ENCODE peak calls at places on chromosomes 5 and 9, in seven cellular contexts. One of them, this sample, is unnamed.

GRCh38 chr5:38555354-38556114 is 912 bp downstream of the LIFR start:
- DNase-seq in trophoblast cell: peak; percentile 17
- DNase-seq in H9: no peak
- DNase-seq in IMR-90: no peak
- DNase-seq in neuronal stem cell: no peak
- DNase-seq in mesenchymal stem cell: no peak
- DNase-seq in H1: no peak
- DNase-seq in this sample: peak; percentile 42

GRCh38 chr5:16549491-16550233 is 67.1 kb downstream of the RETREG1 start:
- DNase-seq in trophoblast cell: no peak
- DNase-seq in H9: no peak
- DNase-seq in IMR-90: no peak
- DNase-seq in neuronal stem cell: no peak
- DNase-seq in mesenchymal stem cell: no peak
- DNase-seq in H1: no peak
- DNase-seq in this sample: no peak

GRCh38 chr5:53373420-53374188 is 106.8 kb upstream of the FST start:
- DNase-seq in trophoblast cell: peak; percentile 81
- DNase-seq in H9: no peak
- DNase-seq in IMR-90: peak; percentile 62
- DNase-seq in neuronal stem cell: no peak
- DNase-seq in mesenchymal stem cell: peak; percentile 66
- DNase-seq in H1: no peak
- DNase-seq in this sample: no peak

GRCh38 chr5:476102-476813 is 33.3 kb downstream of the EXOC3 start:
- DNase-seq in trophoblast cell: no peak
- DNase-seq in H9: no peak
- DNase-seq in IMR-90: no peak
- DNase-seq in neuronal stem cell: no peak
- DNase-seq in mesenchymal stem cell: no peak
- DNase-seq in H1: no peak
- DNase-seq in this sample: no peak

GRCh38 chr5:102341918-102342317 is 45.8 kb upstream of the SLCO4C1 start:
- DNase-seq in trophoblast cell: peak; percentile 43
- DNase-seq in H9: no peak
- DNase-seq in IMR-90: no peak
- DNase-seq in neuronal stem cell: no peak
- DNase-seq in mesenchymal stem cell: peak; percentile 8
- DNase-seq in H1: no peak
- DNase-seq in this sample: no peak

GRCh38 chr9:134243778-134244467 is 79.6 kb upstream of the RNU6ATAC start:
- DNase-seq in trophoblast cell: peak; percentile 41
- DNase-seq in H9: no peak
- DNase-seq in IMR-90: peak; percentile 59
- DNase-seq in neuronal stem cell: no peak
- DNase-seq in mesenchymal stem cell: peak; percentile 58
- DNase-seq in H1: no peak
- DNase-seq in this sample: no peak

GRCh38 chr9:130601100-130601499 is 21.7 kb downstream of the FUBP3 start:
- DNase-seq in trophoblast cell: no peak
- DNase-seq in H9: no peak
- DNase-seq in IMR-90: no peak
- DNase-seq in neuronal stem cell: no peak
- DNase-seq in mesenchymal stem cell: no peak
- DNase-seq in H1: no peak
- DNase-seq in this sample: no peak

GRCh38 chr9:116491659-116492058 is 195.4 kb upstream of the TRIM32 start:
- DNase-seq in trophoblast cell: no peak
- DNase-seq in H9: no peak
- DNase-seq in IMR-90: peak; percentile 62
- DNase-seq in neuronal stem cell: no peak
- DNase-seq in mesenchymal stem cell: no peak
- DNase-seq in H1: no peak
- DNase-seq in this sample: no peak

GRCh38 chr9:121674952-121675351 is 23.5 kb downstream of the DAB2IP start:
- DNase-seq in trophoblast cell: peak; percentile 96
- DNase-seq in H9: peak; percentile 59
- DNase-seq in IMR-90: peak; percentile 74
- DNase-seq in neuronal stem cell: no peak
- DNase-seq in mesenchymal stem cell: peak; percentile 48
- DNase-seq in H1: no peak
- DNase-seq in this sample: peak; percentile 91

GRCh38 chr5:176542596-176543427 is 5.6 kb upstream of the RNF44 start:
- DNase-seq in trophoblast cell: peak; percentile 50
- DNase-seq in H9: no peak
- DNase-seq in IMR-90: peak; percentile 23
- DNase-seq in neuronal stem cell: peak; percentile 55
- DNase-seq in mesenchymal stem cell: peak; percentile 32
- DNase-seq in H1: no peak
- DNase-seq in this sample: peak; percentile 71

GRCh38 chr9:114313186-114313585 is 9.7 kb upstream of the ORM1 start:
- DNase-seq in trophoblast cell: no peak
- DNase-seq in H9: no peak
- DNase-seq in IMR-90: no peak
- DNase-seq in neuronal stem cell: no peak
- DNase-seq in mesenchymal stem cell: no peak
- DNase-seq in H1: no peak
- DNase-seq in this sample: no peak

GRCh38 chr5:110757118-110757729 is 18.4 kb downstream of the SLC25A46 start:
- DNase-seq in trophoblast cell: peak; percentile 84
- DNase-seq in H9: no peak
- DNase-seq in IMR-90: peak; percentile 60
- DNase-seq in neuronal stem cell: peak; percentile 39
- DNase-seq in mesenchymal stem cell: peak; percentile 65
- DNase-seq in H1: no peak
- DNase-seq in this sample: peak; percentile 55

GRCh38 chr9:37949576-37949975 is 45.6 kb upstream of the SLC25A51 start:
- DNase-seq in trophoblast cell: no peak
- DNase-seq in H9: no peak
- DNase-seq in IMR-90: no peak
- DNase-seq in neuronal stem cell: no peak
- DNase-seq in mesenchymal stem cell: no peak
- DNase-seq in H1: no peak
- DNase-seq in this sample: no peak

GRCh38 chr5:167642779-167643517 is 648.5 kb upstream of the WWC1 start:
- DNase-seq in trophoblast cell: peak; percentile 60
- DNase-seq in H9: no peak
- DNase-seq in IMR-90: peak; percentile 92
- DNase-seq in neuronal stem cell: no peak
- DNase-seq in mesenchymal stem cell: peak; percentile 94
- DNase-seq in H1: no peak
- DNase-seq in this sample: no peak

GRCh38 chr9:109423877-109424276 is 74.2 kb downstream of the PTPN3 start:
- DNase-seq in trophoblast cell: no peak
- DNase-seq in H9: no peak
- DNase-seq in IMR-90: no peak
- DNase-seq in neuronal stem cell: no peak
- DNase-seq in mesenchymal stem cell: no peak
- DNase-seq in H1: no peak
- DNase-seq in this sample: no peak

GRCh38 chr5:78472469-78473106 is 112.2 kb downstream of the SCAMP1 start:
- DNase-seq in trophoblast cell: no peak
- DNase-seq in H9: no peak
- DNase-seq in IMR-90: no peak
- DNase-seq in neuronal stem cell: no peak
- DNase-seq in mesenchymal stem cell: peak; percentile 44
- DNase-seq in H1: no peak
- DNase-seq in this sample: no peak

GRCh38 chr9:88957526-88957925 is 33.7 kb upstream of the S1PR3 start:
- DNase-seq in trophoblast cell: no peak
- DNase-seq in H9: no peak
- DNase-seq in IMR-90: no peak
- DNase-seq in neuronal stem cell: no peak
- DNase-seq in mesenchymal stem cell: no peak
- DNase-seq in H1: no peak
- DNase-seq in this sample: peak; percentile 91

GRCh38 chr5:158212915-158213314 is 354.0 kb upstream of the CLINT1 start:
- DNase-seq in trophoblast cell: no peak
- DNase-seq in H9: peak; percentile 56
- DNase-seq in IMR-90: peak; percentile 1
- DNase-seq in neuronal stem cell: no peak
- DNase-seq in mesenchymal stem cell: no peak
- DNase-seq in H1: no peak
- DNase-seq in this sample: peak; percentile 57

GRCh38 chr9:70601000-70601929 is 186.8 kb upstream of the KLF9 start:
- DNase-seq in trophoblast cell: no peak
- DNase-seq in H9: no peak
- DNase-seq in IMR-90: peak; percentile 100
- DNase-seq in neuronal stem cell: no peak
- DNase-seq in mesenchymal stem cell: peak; percentile 100
- DNase-seq in H1: no peak
- DNase-seq in this sample: no peak

GRCh38 chr9:99357575-99357974 is 135.5 kb downstream of the SEC61B start:
- DNase-seq in trophoblast cell: peak; percentile 16
- DNase-seq in H9: no peak
- DNase-seq in IMR-90: no peak
- DNase-seq in neuronal stem cell: no peak
- DNase-seq in mesenchymal stem cell: no peak
- DNase-seq in H1: no peak
- DNase-seq in this sample: no peak

GRCh38 chr5:74801941-74802340 is 34.9 kb downstream of the NSA2 start:
- DNase-seq in trophoblast cell: no peak
- DNase-seq in H9: no peak
- DNase-seq in IMR-90: peak; percentile 33
- DNase-seq in neuronal stem cell: no peak
- DNase-seq in mesenchymal stem cell: no peak
- DNase-seq in H1: no peak
- DNase-seq in this sample: no peak

GRCh38 chr5:37814699-37815098 is 25.1 kb downstream of the GDNF start:
- DNase-seq in trophoblast cell: no peak
- DNase-seq in H9: no peak
- DNase-seq in IMR-90: peak; percentile 41
- DNase-seq in neuronal stem cell: no peak
- DNase-seq in mesenchymal stem cell: peak; percentile 66
- DNase-seq in H1: no peak
- DNase-seq in this sample: peak; percentile 22

GRCh38 chr5:56511442-56511841 is 278.3 kb upstream of the ANKRD55 start:
- DNase-seq in trophoblast cell: no peak
- DNase-seq in H9: no peak
- DNase-seq in IMR-90: no peak
- DNase-seq in neuronal stem cell: no peak
- DNase-seq in mesenchymal stem cell: no peak
- DNase-seq in H1: no peak
- DNase-seq in this sample: no peak

DNA sequence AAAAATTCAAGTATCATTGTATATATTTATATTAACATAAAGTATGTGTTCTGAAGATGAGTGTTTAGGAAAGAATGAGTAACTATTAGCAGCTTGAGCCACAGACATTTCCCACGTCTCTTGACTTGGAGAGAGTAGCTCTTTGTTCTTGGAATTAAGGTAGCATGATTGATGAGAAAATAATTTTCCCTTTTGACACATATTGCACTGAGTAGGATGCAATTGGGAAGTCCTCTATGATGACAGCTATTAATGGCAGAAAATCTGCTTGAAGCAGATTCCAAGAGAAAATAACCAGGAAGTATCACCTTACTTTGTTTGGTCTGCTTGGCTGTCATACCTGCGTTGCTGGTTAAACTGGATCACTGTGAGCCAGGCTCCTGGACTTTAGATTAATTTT is 204.8 kb downstream of the TLE4 start:
- DNase-seq in trophoblast cell: peak; percentile 77
- DNase-seq in H9: no peak
- DNase-seq in IMR-90: peak; percentile 52
- DNase-seq in neuronal stem cell: no peak
- DNase-seq in mesenchymal stem cell: peak; percentile 22
- DNase-seq in H1: no peak
- DNase-seq in this sample: no peak
- H3K9ac ChIP-seq in trophoblast cell: no peak overlapping the region
- H3K9ac ChIP-seq in H9: no peak overlapping the region
- H3K9ac ChIP-seq in IMR-90: no peak overlapping the region
- H3K9ac ChIP-seq in neuronal stem cell: no peak overlapping the region
- H3K9ac ChIP-seq in mesenchymal stem cell: no peak overlapping the region
- H3K9ac ChIP-seq in H1: no peak overlapping the region
- H3K9ac ChIP-seq in this sample: no peak overlapping the region

DNA sequence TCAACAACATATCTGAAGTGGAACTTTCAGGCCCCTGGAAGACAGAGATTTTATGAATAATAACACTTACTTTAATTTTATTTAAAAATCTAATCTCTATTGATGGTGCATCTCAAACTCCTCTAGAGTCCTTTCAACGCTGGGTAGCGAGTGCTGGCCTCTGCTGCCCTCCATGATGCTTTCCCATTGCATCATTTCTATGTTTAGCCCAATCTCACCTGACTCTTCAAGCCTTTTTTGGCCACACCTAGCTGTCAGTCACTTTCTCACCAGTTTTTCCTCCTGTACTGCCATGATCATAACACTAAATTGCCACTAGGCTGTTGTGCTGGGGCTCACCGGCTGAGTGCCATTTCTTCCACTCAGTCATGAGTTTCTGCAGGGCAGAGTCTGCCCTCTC is 396.1 kb upstream of the DAP start:
- DNase-seq in trophoblast cell: no peak
- DNase-seq in H9: no peak
- DNase-seq in IMR-90: no peak
- DNase-seq in neuronal stem cell: no peak
- DNase-seq in mesenchymal stem cell: no peak
- DNase-seq in H1: no peak
- DNase-seq in this sample: no peak
- H2BK120ac ChIP-seq in trophoblast cell: no peak overlapping the region
- H2BK120ac ChIP-seq in H9: no peak overlapping the region
- H2BK120ac ChIP-seq in IMR-90: no peak overlapping the region
- H2BK120ac ChIP-seq in neuronal stem cell: no peak overlapping the region
- H2BK120ac ChIP-seq in mesenchymal stem cell: no peak overlapping the region
- H2BK120ac ChIP-seq in H1: no peak overlapping the region
- H2BK120ac ChIP-seq in this sample: no peak overlapping the region

DNA sequence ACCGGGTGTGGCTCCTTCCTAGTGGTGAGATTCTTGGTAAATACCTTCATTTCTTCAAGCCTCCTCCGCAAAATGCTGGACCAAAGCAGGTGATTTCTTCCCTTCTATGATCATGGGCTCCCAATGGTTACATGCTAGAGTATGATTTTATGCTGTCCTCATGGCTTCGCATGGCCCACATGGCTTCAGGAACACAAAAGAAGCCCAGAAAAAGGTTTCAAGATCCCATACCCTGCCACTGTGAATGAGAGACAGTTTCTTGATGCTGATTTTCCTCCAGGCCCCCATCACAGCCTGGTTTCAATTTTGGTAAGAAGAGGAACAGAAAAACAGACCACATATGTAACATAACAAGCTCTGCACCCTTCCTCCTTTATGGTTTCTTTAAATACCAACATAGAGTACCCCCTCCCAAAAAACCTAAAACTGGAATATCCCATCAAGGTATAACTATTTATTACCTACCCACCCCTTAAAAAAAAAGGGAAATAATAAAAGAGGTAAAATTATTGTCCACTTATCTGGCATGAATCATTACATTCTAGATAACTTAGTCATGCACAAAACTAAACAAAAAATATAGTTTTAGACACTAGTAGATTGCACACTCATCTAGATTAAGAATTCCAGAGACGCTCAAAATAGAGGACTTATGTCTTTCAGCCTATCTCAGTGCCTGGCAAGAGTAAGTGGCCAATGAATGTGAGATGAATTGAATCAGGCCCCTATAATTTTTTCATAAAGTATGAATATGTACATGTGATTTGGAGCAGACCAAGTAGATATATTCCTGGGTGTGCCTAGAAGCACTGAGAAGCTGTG is 2.3 kb upstream of the RXFP3 start:
- DNase-seq in trophoblast cell: peak; percentile 18
- DNase-seq in H9: no peak
- DNase-seq in IMR-90: peak; percentile 64
- DNase-seq in neuronal stem cell: no peak
- DNase-seq in mesenchymal stem cell: peak; percentile 22
- DNase-seq in H1: no peak
- DNase-seq in this sample: no peak
- H3K9ac ChIP-seq in trophoblast cell: no peak overlapping the region
- H3K9ac ChIP-seq in H9: no peak overlapping the region
- H3K9ac ChIP-seq in IMR-90: no peak overlapping the region
- H3K9ac ChIP-seq in neuronal stem cell: no peak overlapping the region
- H3K9ac ChIP-seq in mesenchymal stem cell: no peak overlapping the region
- H3K9ac ChIP-seq in H1: no peak overlapping the region
- H3K9ac ChIP-seq in this sample: no peak overlapping the region

GRCh38 chr5:148939676-148940075 is 113.3 kb downstream of the ADRB2 start:
- DNase-seq in trophoblast cell: no peak
- DNase-seq in H9: no peak
- DNase-seq in IMR-90: peak; percentile 77
- DNase-seq in neuronal stem cell: no peak
- DNase-seq in mesenchymal stem cell: peak; percentile 23
- DNase-seq in H1: no peak
- DNase-seq in this sample: no peak
- H2BK120ac ChIP-seq in trophoblast cell: no peak overlapping the region
- H2BK120ac ChIP-seq in H9: no peak overlapping the region
- H2BK120ac ChIP-seq in IMR-90: no peak overlapping the region
- H2BK120ac ChIP-seq in neuronal stem cell: no peak overlapping the region
- H2BK120ac ChIP-seq in mesenchymal stem cell: no peak overlapping the region
- H2BK120ac ChIP-seq in H1: no peak overlapping the region
- H2BK120ac ChIP-seq in this sample: no peak overlapping the region